ENCODE peak calls at places on chromosome 11, in five cellular contexts. F is left lung; M is HS-5; I is T-cell; R is activated CD4-positive, CD25-positive, alpha-beta regulatory T cell. W is an unnamed sample.

GRCh38 chr11:69337211-69337721 is 43.3 kb downstream of the MYEOV start:
- DNase-seq in F (no peak), M (no peak), I (peak), R (no peak), W (peak)

GRCh38 chr11:12167098-12167999 is 57.0 kb downstream of the MICAL2 start:
- DNase-seq in F (peak), M (peak), I (no peak), R (no peak), W (peak)

GRCh38 chr11:88353835-88354496 is 16.4 kb upstream of the CTSC start:
- DNase-seq in F (no peak), M (no peak), I (no peak), R (no peak), W (no peak)

GRCh38 chr11:114291847-114292680 is 4.1 kb upstream of the NNMT start:
- DNase-seq in F (no peak), M (no peak), I (no peak), R (no peak), W (peak)

GRCh38 chr11:17711836-17712235 is 7.5 kb upstream of the MYOD1 start:
- DNase-seq in F (no peak), M (no peak), I (no peak), R (no peak), W (no peak)

GRCh38 chr11:6745465-6746015 is 26.2 kb downstream of the OR2AG2 start:
- DNase-seq in F (no peak), M (no peak), I (no peak), R (no peak), W (peak)

GRCh38 chr11:124108158-124108557 is 7.1 kb upstream of the VWA5A start:
- DNase-seq in F (no peak), M (no peak), I (no peak), R (no peak), W (peak)

GRCh38 chr11:134025086-134025437 is 43.8 kb upstream of the JAM3 start:
- DNase-seq in F (no peak), M (no peak), I (no peak), R (no peak), W (no peak)

GRCh38 chr11:37449146-37449545 is 851.1 kb upstream of the RAG2 start:
- DNase-seq in F (no peak), M (peak), I (no peak), R (no peak), W (peak)

GRCh38 chr11:1863352-1864215 is 10.7 kb downstream of the LSP1 start:
- DNase-seq in F (peak), M (peak), I (no peak), R (no peak), W (peak)

GRCh38 chr11:57429946-57430345 is 3.0 kb upstream of the SLC43A3 start:
- DNase-seq in F (peak), M (no peak), I (no peak), R (no peak), W (no peak)

GRCh38 chr11:11580831-11581492 is 40.8 kb downstream of the GALNT18 start:
- DNase-seq in F (no peak), M (no peak), I (no peak), R (no peak), W (no peak)

GRCh38 chr11:70324354-70325115 is 54.0 kb downstream of the PPFIA1 start:
- DNase-seq in F (no peak), M (no peak), I (no peak), R (no peak), W (peak)

GRCh38 chr11:104199041-104199440 is 35.1 kb upstream of the PDGFD start:
- DNase-seq in F (no peak), M (no peak), I (no peak), R (no peak), W (no peak)

GRCh38 chr11:80074837-80075236 is 634.0 kb upstream of the TENM4 start:
- DNase-seq in F (no peak), M (no peak), I (no peak), R (no peak), W (no peak)

GRCh38 chr11:126720539-126721235 is 279.9 kb downstream of the KIRREL3 start:
- DNase-seq in F (no peak), M (no peak), I (no peak), R (no peak), W (no peak)

GRCh38 chr11:15123849-15124248 is 9.1 kb downstream of the INSC start:
- DNase-seq in F (no peak), M (peak), I (no peak), R (no peak), W (peak)

GRCh38 chr11:134758342-134758931 is 346.4 kb upstream of the B3GAT1 start:
- DNase-seq in F (no peak), M (no peak), I (no peak), R (no peak), W (no peak)

GRCh38 chr11:10356161-10356560 is 51.3 kb downstream of the ADM start:
- DNase-seq in F (no peak), M (no peak), I (no peak), R (no peak), W (no peak)

GRCh38 chr11:42593426-42593825 is 718.4 kb upstream of the API5 start:
- DNase-seq in F (no peak), M (no peak), I (no peak), R (no peak), W (no peak)

GRCh38 chr11:71209656-71210055 is 42.7 kb downstream of the SHANK2 start:
- DNase-seq in F (peak), M (no peak), I (no peak), R (no peak), W (no peak)

GRCh38 chr11:2092464-2092910 is 46.7 kb downstream of the IGF2 start:
- DNase-seq in F (no peak), M (no peak), I (no peak), R (no peak), W (no peak)

GRCh38 chr11:68313574-68314202 is 1.3 kb downstream of the LRP5 start:
- DNase-seq in F (no peak), M (no peak), I (no peak), R (no peak), W (peak)

GRCh38 chr11:66857234-66857926 is 516 bp downstream of the LRFN4 start:
- DNase-seq in F (peak), M (no peak), I (no peak), R (no peak), W (peak)

GRCh38 chr11:556857-557256 is 3.7 kb downstream of the LMNTD2 start:
- DNase-seq in F (no peak), M (no peak), I (no peak), R (no peak), W (no peak)